ENCODE peak calls at places on chromosomes 2 and 18, in seven cellular contexts. E is spleen, X is IMR-90, G is NB4, W is tibial nerve, D is H54, P is A549. T is an unnamed sample.
A peak's percentile ranks its signal among the peaks of the same experiment; 100 is the strongest.

GRCh38 chr2:8481463-8482009 is 200.3 kb upstream of the ID2 start:
- DNase-seq in E (no peak), X (no peak), G (peak; percentile 30), W (no peak), D (no peak), P (no peak), T (no peak)

GRCh38 chr2:203835420-203835819 is 32.2 kb upstream of the CTLA4 start:
- DNase-seq in E (no peak), X (no peak), G (no peak), W (no peak), D (no peak), P (no peak), T (no peak)

GRCh38 chr18:44541159-44541558 is 139.5 kb upstream of the SETBP1 start:
- DNase-seq in E (no peak), X (no peak), G (no peak), W (no peak), D (no peak), P (no peak), T (no peak)

GRCh38 chr2:235088608-235089020 is 136.8 kb downstream of the SH3BP4 start:
- DNase-seq in E (no peak), X (no peak), G (no peak), W (no peak), D (no peak), P (no peak), T (no peak)

GRCh38 chr2:239186516-239186915 is 214.3 kb downstream of the HDAC4 start:
- DNase-seq in E (no peak), X (no peak), G (no peak), W (no peak), D (no peak), P (no peak), T (peak; percentile 6)

GRCh38 chr2:174024524-174025270 is 59.5 kb upstream of the SP3 start:
- DNase-seq in E (no peak), X (peak; percentile 80), G (no peak), W (peak; percentile 87), D (no peak), P (no peak), T (peak; percentile 86)

GRCh38 chr2:183070942-183071844 is 7.4 kb upstream of the DUSP19 start:
- DNase-seq in E (no peak), X (peak; percentile 43), G (peak; percentile 25), W (peak; percentile 13), D (no peak), P (peak; percentile 30), T (no peak)

GRCh38 chr2:226796012-226796839 is 3.4 kb downstream of the IRS1 start:
- DNase-seq in E (peak; percentile 78), X (peak; percentile 14), G (no peak), W (no peak), D (no peak), P (no peak), T (peak; percentile 31)

GRCh38 chr2:28658369-28658768 is 93.3 kb upstream of the PPP1CB start:
- DNase-seq in E (no peak), X (peak; percentile 86), G (no peak), W (no peak), D (no peak), P (no peak), T (no peak)

GRCh38 chr2:233075141-233075965 is 15.2 kb downstream of the INPP5D start:
- DNase-seq in E (peak; percentile 83), X (no peak), G (peak; percentile 60), W (no peak), D (no peak), P (no peak), T (peak; percentile 0)

GRCh38 chr2:43513796-43514195 is 82.0 kb downstream of the THADA start:
- DNase-seq in E (no peak), X (no peak), G (no peak), W (no peak), D (no peak), P (no peak), T (no peak)

GRCh38 chr2:199019898-199020507 is 437.7 kb downstream of the SATB2 start:
- DNase-seq in E (no peak), X (peak; percentile 59), G (peak; percentile 64), W (peak; percentile 5), D (peak; percentile 4), P (peak; percentile 1), T (no peak)

GRCh38 chr2:121810959-121811853 is 55.8 kb downstream of the TSN start:
- DNase-seq in E (peak; percentile 79), X (peak; percentile 63), G (peak; percentile 65), W (peak; percentile 50), D (peak; percentile 44), P (peak; percentile 41), T (no peak)

GRCh38 chr2:102481931-102482330 is 8.9 kb downstream of the SLC9A4 start:
- DNase-seq in E (no peak), X (no peak), G (no peak), W (no peak), D (no peak), P (no peak), T (no peak)

GRCh38 chr18:44973282-44973681 is 292.6 kb downstream of the SETBP1 start:
- DNase-seq in E (no peak), X (no peak), G (no peak), W (no peak), D (no peak), P (no peak), T (no peak)

GRCh38 chr2:238097988-238098853 is 1.9 kb upstream of the ESPNL start:
- DNase-seq in E (no peak), X (no peak), G (peak; percentile 75), W (peak; percentile 63), D (peak; percentile 96), P (peak; percentile 71), T (no peak)

GRCh38 chr2:240161087-240161750 is 20.8 kb upstream of the OTOS start:
- DNase-seq in E (peak; percentile 61), X (no peak), G (no peak), W (no peak), D (no peak), P (no peak), T (no peak)

GRCh38 chr18:58618822-58619553 is 9.9 kb downstream of the ALPK2 start:
- DNase-seq in E (no peak), X (peak; percentile 36), G (no peak), W (no peak), D (no peak), P (no peak), T (no peak)

GRCh38 chr18:58625839-58626238 is 3.1 kb downstream of the ALPK2 start:
- DNase-seq in E (no peak), X (no peak), G (no peak), W (no peak), D (no peak), P (no peak), T (no peak)

GRCh38 chr18:58619554-58619915 is 9.4 kb downstream of the ALPK2 start:
- DNase-seq in E (no peak), X (no peak), G (no peak), W (no peak), D (no peak), P (no peak), T (no peak)

DNA sequence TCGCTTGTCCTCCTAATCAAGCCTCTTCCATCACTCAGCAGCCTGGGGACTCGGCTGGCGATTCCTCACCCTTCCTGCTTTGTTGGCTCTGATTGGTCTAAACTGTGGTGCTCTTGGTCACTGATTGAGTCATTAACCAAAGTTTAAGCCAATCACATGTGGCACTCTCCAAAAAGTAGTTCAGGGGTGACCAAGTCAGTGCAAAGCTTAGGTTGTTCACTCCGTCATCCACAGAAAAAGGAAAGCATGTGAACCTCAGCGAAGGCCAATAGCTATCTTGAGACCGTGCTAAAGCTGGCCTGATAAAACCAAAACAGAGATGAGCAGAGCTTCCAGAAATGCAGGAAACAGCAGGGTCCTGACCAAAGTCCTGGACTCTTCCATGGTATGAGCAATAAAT is 4.9 kb downstream of the ALPK2 start:
- DNase-seq in E (no peak), X (no peak), G (no peak), W (no peak), D (no peak), P (no peak), T (no peak)
- TF ChIP-seq POLR2A in E (no peak), X (no peak), G (no peak), W (no peak), D (no peak), P (no peak), T (no peak)

GRCh38 chr2:222939208-222939846 is 78.5 kb downstream of the ACSL3 start:
- DNase-seq in E (no peak), X (peak; percentile 68), G (peak; percentile 78), W (peak; percentile 33), D (no peak), P (no peak), T (no peak)
- TF ChIP-seq POLR2A in E (no peak), X (no peak), G (no peak), W (no peak), D (no peak), P (no peak), T (no peak)

DNA sequence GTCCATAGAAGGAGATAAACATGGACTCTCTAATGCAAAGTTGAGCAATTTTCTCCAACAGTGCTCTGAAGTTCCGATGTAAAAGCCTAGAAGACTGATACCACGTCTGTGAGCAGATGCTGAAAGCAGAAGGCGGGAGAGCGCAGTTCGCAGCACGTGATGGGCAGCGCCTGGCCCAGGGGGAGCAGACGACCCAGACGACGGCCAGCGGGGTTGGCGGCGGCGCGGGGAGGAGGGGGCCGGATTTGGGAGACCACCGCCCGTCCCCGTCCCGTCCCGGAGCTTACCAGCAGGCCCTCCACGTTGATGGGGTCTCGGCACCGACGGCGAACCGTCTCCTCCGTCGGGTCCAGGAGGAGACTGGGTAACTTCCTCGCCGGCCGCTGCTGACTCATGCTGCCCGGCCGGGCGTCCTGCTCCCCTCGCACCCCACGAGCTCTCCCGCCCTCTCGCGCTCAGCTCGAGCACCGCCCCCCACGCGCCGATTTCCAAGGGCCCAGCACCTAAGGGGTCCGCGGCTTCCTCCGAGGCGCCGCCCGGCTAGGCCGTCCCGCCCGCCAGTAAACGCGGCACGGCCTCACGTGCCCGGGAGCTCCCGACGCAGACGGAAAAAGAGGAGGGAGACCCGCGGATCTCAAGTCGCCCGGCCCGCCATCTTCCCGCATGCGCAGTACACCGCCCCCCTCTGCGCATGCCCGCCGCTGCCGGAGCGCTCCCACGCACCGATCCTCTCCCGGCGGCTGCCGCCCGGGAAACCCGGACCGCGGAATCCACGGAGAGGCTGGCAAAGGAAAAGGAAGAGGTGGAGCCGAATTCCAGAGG is at the start of gene E2F6:
- DNase-seq in E (peak; percentile 95), X (peak; percentile 90), G (peak; percentile 92), W (peak; percentile 91), D (peak; percentile 88), P (peak; percentile 93), T (peak; percentile 95)
- TF ChIP-seq POLR2A in E (no peak), X (peak; percentile 68), G (peak; percentile 46), W (peak; percentile 93), D (peak; percentile 60), P (peak; percentile 72), T (peak; percentile 95)

DNA sequence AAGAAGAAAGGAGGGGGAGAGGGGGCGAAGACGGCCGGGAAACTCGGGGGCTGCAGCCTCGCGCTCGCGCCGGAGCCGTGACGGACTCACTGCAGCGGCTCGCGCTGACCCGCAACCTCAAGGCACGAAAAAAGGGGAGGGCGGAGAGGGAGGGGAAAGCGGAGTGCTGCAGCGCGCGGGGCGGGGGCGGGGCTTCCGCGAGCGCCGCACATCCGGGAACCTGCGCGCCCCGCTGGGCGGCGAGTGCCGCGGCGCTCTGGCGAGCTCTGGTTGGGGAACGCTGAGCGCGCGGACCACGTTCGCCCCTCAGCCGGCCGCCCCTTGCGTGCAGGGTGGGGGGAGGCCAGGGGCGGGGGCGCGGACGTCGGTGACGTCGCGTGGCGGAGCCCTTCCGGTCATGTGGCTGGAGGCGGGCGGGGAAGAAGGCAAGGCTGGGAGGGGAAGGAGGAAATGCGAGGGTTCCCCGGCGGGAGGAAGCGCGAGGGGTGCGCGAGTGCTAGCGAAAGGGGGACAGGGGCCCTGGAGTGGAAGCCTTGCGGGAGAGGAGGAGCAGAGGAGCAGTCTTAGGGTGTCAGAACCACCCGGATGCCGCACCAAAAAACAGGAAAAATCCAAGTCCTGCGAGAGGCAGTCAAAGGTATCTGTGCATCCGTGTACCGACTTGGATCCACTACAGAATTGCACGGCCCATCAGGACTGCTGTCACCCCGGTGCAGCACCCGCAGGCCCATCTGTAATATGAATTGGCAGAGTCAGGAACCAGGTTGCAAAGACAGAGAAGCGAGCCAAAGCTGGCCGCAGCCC is at the start of gene PPP3R1:
- DNase-seq in E (peak; percentile 100), X (peak; percentile 96), G (peak; percentile 99), W (peak; percentile 89), D (peak; percentile 80), P (peak; percentile 80), T (peak; percentile 94)
- TF ChIP-seq POLR2A in E (peak; percentile 85), X (peak; percentile 91), G (peak; percentile 87), W (peak; percentile 81), D (peak; percentile 97), P (peak; percentile 98), T (peak; percentile 81)